ENCODE peak calls at places on chromosomes 7 and 10, in nine cellular contexts. K is thyroid gland; S is heart right ventricle; L is mesendoderm; V is GM06990; Z is lung; M is GM23338; D is CD8-positive, alpha-beta T cell; U is colonic mucosa. P is an unnamed sample.
A peak's percentile ranks its signal among the peaks of the same experiment; 100 is the strongest.

GRCh38 chr10:16116404-16117304 is 256.3 kb upstream of the MINDY3 start:
- DNase-seq in L (peak; percentile 62), S (no peak), Z (no peak), V (no peak), D (no peak), M (peak; percentile 77), U (no peak), K (no peak), P (no peak)

GRCh38 chr10:124149681-124150080 is 56.3 kb upstream of the CHST15 start:
- DNase-seq in Z (no peak), L (no peak), V (no peak), D (no peak), S (no peak), M (no peak), K (no peak), U (no peak), P (no peak)

GRCh38 chr10:34628174-34628802 is 186.8 kb downstream of the PARD3 start:
- DNase-seq in K (peak; percentile 75), M (no peak), Z (peak; percentile 59), U (peak; percentile 84), D (no peak), V (no peak), S (peak; percentile 68), L (peak; percentile 32), P (peak; percentile 84)

GRCh38 chr10:10609379-10609955 is 408.2 kb upstream of the CELF2 start:
- DNase-seq in M (no peak), S (no peak), U (no peak), D (no peak), L (no peak), Z (no peak), V (no peak), K (no peak), P (no peak)

GRCh38 chr10:49109669-49110335 is 5.5 kb downstream of the VSTM4 start:
- DNase-seq in D (no peak), S (peak; percentile 81), K (peak; percentile 32), V (no peak), M (no peak), U (peak; percentile 49), Z (peak; percentile 35), L (no peak), P (peak; percentile 49)

GRCh38 chr10:55550241-55550640 is 749.2 kb upstream of the PCDH15 start:
- DNase-seq in K (no peak), M (no peak), Z (no peak), L (no peak), S (no peak), D (no peak), V (no peak), U (no peak), P (no peak)

GRCh38 chr7:130732980-130733865 is 784 bp downstream of the KLF14 start:
- DNase-seq in V (peak; percentile 54), L (peak; percentile 44), D (peak; percentile 23), U (peak; percentile 43), M (peak; percentile 68), S (peak; percentile 23), K (no peak), Z (no peak), P (peak; percentile 46)

GRCh38 chr7:29344334-29344978 is 149.9 kb downstream of the CHN2 start:
- DNase-seq in D (no peak), V (no peak), S (no peak), K (no peak), L (no peak), U (no peak), Z (no peak), M (no peak), P (no peak)

GRCh38 chr7:153408360-153409335 is 643.5 kb upstream of the DPP6 start:
- DNase-seq in L (no peak), S (no peak), Z (no peak), K (no peak), U (no peak), V (no peak), M (no peak), D (no peak), P (no peak)

GRCh38 chr7:123367508-123368122 is 166.8 kb downstream of the IQUB start:
- DNase-seq in Z (no peak), V (no peak), K (peak; percentile 11), M (peak; percentile 71), D (no peak), S (no peak), U (no peak), L (peak; percentile 45), P (peak; percentile 53)

GRCh38 chr10:12539350-12540164 is 190.2 kb downstream of the CAMK1D start:
- DNase-seq in U (no peak), M (no peak), L (no peak), S (no peak), K (no peak), Z (no peak), V (no peak), D (no peak), P (no peak)

GRCh38 chr10:77251297-77252013 is 386.2 kb downstream of the KCNMA1 start:
- DNase-seq in U (no peak), K (no peak), S (no peak), M (peak; percentile 76), V (no peak), D (no peak), L (peak; percentile 70), Z (no peak), P (peak; percentile 52)

GRCh38 chr10:45373003-45373782 is 823 bp upstream of the ALOX5 start:
- DNase-seq in V (peak; percentile 82), D (no peak), M (peak; percentile 58), Z (no peak), L (peak; percentile 51), K (no peak), U (no peak), S (peak; percentile 27), P (no peak)

GRCh38 chr7:1712907-1713501 is 42.9 kb downstream of the ELFN1 start:
- DNase-seq in U (no peak), Z (no peak), V (no peak), L (no peak), K (no peak), M (no peak), D (no peak), S (no peak), P (peak; percentile 18)

GRCh38 chr7:82803411-82803810 is 359.3 kb downstream of the PCLO start:
- DNase-seq in Z (no peak), L (no peak), V (no peak), S (no peak), M (no peak), U (no peak), K (no peak), D (no peak), P (no peak)

GRCh38 chr7:38107486-38107893 is 70.6 kb upstream of the STARD3NL start:
- DNase-seq in Z (peak; percentile 68), M (peak; percentile 88), L (peak; percentile 69), D (peak; percentile 51), U (peak; percentile 74), K (peak; percentile 73), V (no peak), S (no peak), P (peak; percentile 72)

GRCh38 chr10:50635286-50635685 is 11.5 kb upstream of the SGMS1 start:
- DNase-seq in S (no peak), M (no peak), L (no peak), D (no peak), Z (no peak), K (no peak), V (no peak), U (no peak), P (no peak)

GRCh38 chr10:17730667-17731066 is 21.3 kb upstream of the TMEM236 start:
- DNase-seq in Z (no peak), U (no peak), D (no peak), S (no peak), M (no peak), V (no peak), K (no peak), L (no peak), P (no peak)

GRCh38 chr10:72081772-72082590 is 6.4 kb downstream of the SPOCK2 start:
- DNase-seq in S (no peak), D (no peak), U (peak; percentile 56), V (no peak), Z (peak; percentile 65), K (peak; percentile 63), L (no peak), M (no peak), P (no peak)
- H3K36me3 ChIP-seq in S (no peaks in the 10 kb centered on the region), D (peaks cover 35% of the 10 kb centered on the region), U (no peaks in the 10 kb centered on the region), V (no peaks in the 10 kb centered on the region), Z (no peaks in the 10 kb centered on the region), K (no peaks in the 10 kb centered on the region), L (no peaks in the 10 kb centered on the region), M (no peaks in the 10 kb centered on the region), P (no peaks in the 10 kb centered on the region)

GRCh38 chr7:16615234-16615633 is 30.3 kb downstream of the ANKMY2 start:
- DNase-seq in M (peak; percentile 47), L (peak; percentile 80), U (no peak), Z (no peak), S (no peak), K (no peak), V (no peak), D (no peak), P (no peak)
- H3K36me3 ChIP-seq in M (no peaks in the 10 kb centered on the region), L (no peaks in the 10 kb centered on the region), U (no peaks in the 10 kb centered on the region), Z (peaks cover 5% of the 10 kb centered on the region), S (peaks cover 99% of the 10 kb centered on the region), K (peaks cover 8% of the 10 kb centered on the region), V (no peaks in the 10 kb centered on the region), D (peaks cover 8% of the 10 kb centered on the region), P (no peaks in the 10 kb centered on the region)

GRCh38 chr7:27765856-27766255 is 25.9 kb downstream of the TAX1BP1 start:
- DNase-seq in U (no peak), K (no peak), D (no peak), L (no peak), S (no peak), Z (no peak), M (no peak), V (no peak), P (no peak)

GRCh38 chr7:27767374-27767773 is 27.4 kb downstream of the TAX1BP1 start:
- DNase-seq in K (no peak), M (no peak), U (no peak), D (no peak), V (no peak), Z (no peak), S (no peak), L (no peak), P (no peak)

GRCh38 chr7:27775772-27776171 is 35.8 kb downstream of the TAX1BP1 start:
- DNase-seq in S (no peak), U (no peak), D (no peak), V (no peak), M (no peak), K (no peak), L (no peak), Z (no peak), P (no peak)

GRCh38 chr7:27774717-27775328 is 34.9 kb downstream of the TAX1BP1 start:
- DNase-seq in Z (no peak), V (no peak), U (no peak), M (peak; percentile 53), L (peak; percentile 29), K (no peak), D (no peak), S (no peak), P (no peak)

DNA sequence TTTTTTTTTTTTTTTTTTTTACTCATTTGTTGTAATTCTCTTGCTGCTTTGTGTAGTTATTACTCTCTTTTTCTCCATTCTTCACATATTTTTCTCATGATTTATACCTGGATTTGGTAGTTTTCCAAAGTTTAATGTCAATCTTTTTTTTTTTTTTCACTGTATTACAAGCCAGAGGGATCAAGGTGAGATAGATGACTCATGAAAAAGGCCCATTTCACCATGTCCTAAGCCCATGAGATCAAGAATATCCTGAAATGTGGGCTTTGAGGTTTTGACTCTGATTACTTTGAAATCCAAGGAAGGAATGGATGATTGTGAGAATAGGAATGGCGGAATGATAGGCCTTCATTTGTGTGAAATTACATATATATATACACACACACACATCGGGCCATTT is 31.1 kb downstream of the TAX1BP1 start:
- DNase-seq in Z (no peak), D (no peak), K (no peak), U (no peak), V (no peak), S (no peak), M (no peak), L (no peak), P (no peak)
- H3K36me3 ChIP-seq in Z (peaks cover 1% of the 10 kb centered on the region), D (peaks cover 16% of the 10 kb centered on the region), K (no peaks in the 10 kb centered on the region), U (no peaks in the 10 kb centered on the region), V (peaks cover 4% of the 10 kb centered on the region), S (peaks cover 54% of the 10 kb centered on the region), M (no peaks in the 10 kb centered on the region), L (no peaks in the 10 kb centered on the region), P (no peaks in the 10 kb centered on the region)

GRCh38 chr10:95907454-95908253 is at the start of gene CC2D2B:
- DNase-seq in M (peak; percentile 92), L (peak; percentile 94), U (peak; percentile 85), S (peak; percentile 83), V (peak; percentile 85), K (peak; percentile 82), D (peak; percentile 59), Z (peak; percentile 82), P (peak; percentile 88)
- H3K36me3 ChIP-seq in M (peaks cover under 1% of the 10 kb centered on the region), L (peaks cover 3% of the 10 kb centered on the region), U (no peaks in the 10 kb centered on the region), S (peaks cover 9% of the 10 kb centered on the region), V (no peaks in the 10 kb centered on the region), K (no peaks in the 10 kb centered on the region), D (no peaks in the 10 kb centered on the region), Z (no peaks in the 10 kb centered on the region), P (peaks cover 3% of the 10 kb centered on the region)